ENCODE peak calls at places on chromosome 19, in five cellular contexts. G is body of pancreas; C is CD4-positive, CD25-positive, alpha-beta regulatory T cell; I is endodermal cell; M is left ventricle myocardium inferior. N is an unnamed sample.

GRCh38 chr19:45601524-45602522 is at the start of gene GPR4:
- DNase-seq in G (no peak), C (no peak), I (peak; percentile 89), M (peak; percentile 37), N (no peak)

GRCh38 chr19:8641908-8642547 is 11.6 kb downstream of the NFILZ start:
- DNase-seq in G (no peak), C (no peak), I (no peak), M (no peak), N (no peak)

GRCh38 chr19:6890421-6890913 is 3.1 kb downstream of the ADGRE1 start:
- DNase-seq in G (no peak), C (no peak), I (no peak), M (no peak), N (no peak)

GRCh38 chr19:42313096-42313839 is at the start of gene TMEM145:
- DNase-seq in G (peak; percentile 62), C (no peak), I (peak; percentile 84), M (no peak), N (no peak)

GRCh38 chr19:30446844-30447243 is 74.7 kb downstream of the ZNF536 start:
- DNase-seq in G (no peak), C (no peak), I (no peak), M (no peak), N (no peak)

GRCh38 chr19:15534957-15535864 is 26.9 kb downstream of the CYP4F22 start:
- DNase-seq in G (no peak), C (no peak), I (no peak), M (no peak), N (no peak)

GRCh38 chr19:46722421-46723022 is 5.6 kb upstream of the PRKD2 start:
- DNase-seq in G (no peak), C (no peak), I (no peak), M (no peak), N (no peak)

GRCh38 chr19:8221161-8221560 is 12.0 kb downstream of the CERS4 start:
- DNase-seq in G (peak; percentile 42), C (no peak), I (no peak), M (no peak), N (no peak)

GRCh38 chr19:15397782-15398181 is 18.2 kb upstream of the AKAP8 start:
- DNase-seq in G (no peak), C (no peak), I (peak; percentile 24), M (no peak), N (no peak)

GRCh38 chr19:14432817-14433453 is at the start of gene PKN1:
- DNase-seq in G (peak; percentile 46), C (peak; percentile 44), I (peak; percentile 84), M (peak; percentile 76), N (no peak)

GRCh38 chr19:29705706-29706105 is 9.4 kb downstream of the C19orf12 start:
- DNase-seq in G (no peak), C (no peak), I (no peak), M (no peak), N (no peak)

GRCh38 chr19:2680808-2681207 is 21.7 kb downstream of the GNG7 start:
- DNase-seq in G (no peak), C (no peak), I (no peak), M (no peak), N (no peak)

GRCh38 chr19:28644261-28644660 is 568.7 kb downstream of the UQCRFS1 start:
- DNase-seq in G (no peak), C (no peak), I (no peak), M (no peak), N (no peak)

GRCh38 chr19:18985257-18985656 is 44.2 kb upstream of the HOMER3 start:
- DNase-seq in G (no peak), C (no peak), I (no peak), M (no peak), N (no peak)

GRCh38 chr19:18427080-18427751 is 8.0 kb downstream of the SSBP4 start:
- DNase-seq in G (no peak), C (no peak), I (peak; percentile 48), M (no peak), N (no peak)

GRCh38 chr19:2274185-2274711 is 7.7 kb downstream of the PEAK3 start:
- DNase-seq in G (no peak), C (no peak), I (no peak), M (no peak), N (no peak)

GRCh38 chr19:7679017-7679720 is 1.5 kb upstream of the TRAPPC5 start:
- DNase-seq in G (no peak), C (peak; percentile 60), I (no peak), M (no peak), N (peak; percentile 51)

GRCh38 chr19:13727798-13728197 is 36.5 kb upstream of the MRI1 start:
- DNase-seq in G (no peak), C (no peak), I (no peak), M (no peak), N (no peak)

GRCh38 chr19:33373701-33374405 is at the start of gene CEBPG:
- DNase-seq in G (peak; percentile 65), C (peak; percentile 64), I (no peak), M (peak; percentile 59), N (peak; percentile 46)

GRCh38 chr19:41807176-41807575 is 10.8 kb downstream of the CEACAM3 start:
- DNase-seq in G (no peak), C (no peak), I (peak; percentile 18), M (no peak), N (no peak)

GRCh38 chr19:16893686-16893990 is 4.8 kb downstream of the F2RL3 start:
- DNase-seq in G (no peak), C (no peak), I (no peak), M (no peak), N (no peak)

GRCh38 chr19:35117791-35118190 is 2.2 kb downstream of the FXYD3 start:
- DNase-seq in G (no peak), C (no peak), I (no peak), M (no peak), N (no peak)

GRCh38 chr19:11444059-11444458 is 8.6 kb downstream of the PRKCSH start:
- DNase-seq in G (no peak), C (no peak), I (no peak), M (no peak), N (no peak)

GRCh38 chr19:42030605-42031004 is 36.6 kb upstream of the ATP1A3 start:
- DNase-seq in G (no peak), C (no peak), I (no peak), M (no peak), N (no peak)

GRCh38 chr19:14459703-14460102 is 15.5 kb downstream of the PTGER1 start:
- DNase-seq in G (no peak), C (no peak), I (no peak), M (no peak), N (no peak)

GRCh38 chr19:46728693-46729339 is 11.9 kb upstream of the PRKD2 start:
- DNase-seq in G (peak; percentile 74), C (peak; percentile 73), I (peak; percentile 93), M (peak; percentile 80), N (peak; percentile 68)

GRCh38 chr19:7177926-7178325 is 108.4 kb downstream of the ZNF557 start:
- DNase-seq in G (no peak), C (no peak), I (no peak), M (no peak), N (no peak)

GRCh38 chr19:42380155-42380554 is 9.9 kb downstream of the CNFN start:
- DNase-seq in G (no peak), C (no peak), I (no peak), M (no peak), N (no peak)

GRCh38 chr19:53977991-53978731 is 13.3 kb upstream of the CACNG6 start:
- DNase-seq in G (no peak), C (no peak), I (peak; percentile 98), M (peak; percentile 50), N (no peak)

GRCh38 chr19:43715776-43716175 is at the start of gene IRGC:
- DNase-seq in G (no peak), C (no peak), I (no peak), M (no peak), N (no peak)

DNA sequence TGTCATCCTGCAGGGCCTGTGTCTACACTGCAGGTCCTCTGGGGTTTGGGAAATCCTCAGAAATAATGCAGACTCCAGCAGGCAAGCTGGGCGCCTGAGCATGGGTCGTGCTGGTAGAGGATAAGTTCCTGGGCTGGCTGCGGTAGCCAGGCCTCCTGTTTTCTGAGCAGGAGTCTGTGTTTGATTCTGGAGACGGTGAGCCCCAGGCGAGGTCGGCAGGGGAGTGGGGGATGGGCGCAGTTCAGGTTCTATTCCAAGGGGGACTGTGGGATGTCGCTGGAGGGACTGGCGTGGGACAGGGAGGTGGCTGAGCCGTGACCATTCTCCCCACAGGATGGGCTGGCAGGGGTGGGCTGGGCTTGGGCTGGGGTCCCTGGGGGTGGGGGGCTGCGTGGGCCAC is 154.7 kb downstream of the KDM4B start:
- DNase-seq in G (no peak), C (no peak), I (peak; percentile 75), M (no peak), N (no peak)
- H3K4me1 ChIP-seq in G (peaks cover 37% of the 10 kb centered on the region), C (no peaks in the 10 kb centered on the region), I (peaks cover 8% of the 10 kb centered on the region), M (peaks cover 40% of the 10 kb centered on the region), N (no peaks in the 10 kb centered on the region)

DNA sequence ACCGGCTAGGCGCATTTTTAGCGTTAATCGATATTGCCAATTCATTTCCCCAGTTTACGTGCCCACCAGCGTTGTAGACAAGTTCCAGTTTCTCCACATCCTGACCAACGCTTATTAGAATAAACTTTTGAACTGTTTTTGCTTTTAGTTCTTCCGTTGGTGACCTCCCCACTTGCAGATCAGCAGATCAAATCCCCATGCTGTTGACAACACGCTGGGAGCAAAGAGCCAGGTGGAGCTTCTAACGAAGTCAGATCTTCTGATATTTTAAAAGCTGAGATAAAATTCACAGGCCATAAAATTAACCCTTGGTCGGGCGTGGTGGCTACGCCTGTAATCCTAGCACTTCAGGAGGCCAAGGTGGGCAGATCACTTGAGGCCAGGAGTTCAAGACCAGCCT is 21.2 kb downstream of the RCN3 start:
- DNase-seq in G (no peak), C (no peak), I (no peak), M (no peak), N (no peak)
- H3K4me1 ChIP-seq in G (peaks cover 19% of the 10 kb centered on the region), C (peaks cover 46% of the 10 kb centered on the region), I (no peaks in the 10 kb centered on the region), M (peaks cover 14% of the 10 kb centered on the region), N (peaks cover 38% of the 10 kb centered on the region)

DNA sequence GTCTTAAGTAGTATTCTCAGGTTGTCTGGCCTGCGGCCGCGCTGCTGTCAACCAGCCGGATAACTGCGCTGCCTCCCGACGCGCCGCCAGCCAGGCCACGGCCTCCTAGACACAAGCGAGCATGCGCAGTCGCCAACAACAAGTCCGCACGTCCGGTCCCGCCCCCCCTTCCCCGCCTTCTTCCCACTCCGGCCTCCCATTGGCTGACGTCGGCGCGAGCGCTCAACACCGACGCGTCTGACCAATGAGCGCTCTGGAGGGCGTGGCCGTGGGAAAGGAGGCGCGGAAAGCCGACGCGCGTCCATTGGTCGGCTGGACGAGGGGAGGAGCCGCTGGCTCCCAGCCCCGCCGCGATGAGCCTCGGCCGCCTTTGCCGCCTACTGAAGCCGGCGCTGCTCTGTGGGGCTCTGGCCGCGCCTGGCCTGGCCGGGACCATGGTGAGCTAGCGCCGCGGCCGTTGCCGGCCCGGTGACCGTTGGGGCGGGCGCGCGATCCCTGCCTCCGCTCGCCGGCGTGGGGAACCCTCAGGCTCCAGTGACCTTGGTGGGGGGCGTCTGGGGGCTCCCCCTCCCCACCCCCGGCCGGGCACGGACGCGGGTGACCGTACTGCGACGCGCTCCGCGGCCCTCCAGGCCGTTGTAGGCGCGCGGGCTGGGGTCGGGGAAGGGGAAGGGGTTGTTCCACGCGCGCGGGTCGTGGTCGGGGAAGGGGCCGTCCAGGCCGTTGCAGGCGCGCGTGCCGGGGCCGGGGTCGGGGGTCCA is at the start of gene GPX4:
- DNase-seq in G (peak; percentile 99), C (peak; percentile 98), I (peak; percentile 100), M (peak; percentile 99), N (peak; percentile 96)
- H3K4me1 ChIP-seq in G (peaks cover 42% of the 10 kb centered on the region), C (peaks cover 45% of the 10 kb centered on the region), I (peaks cover 5% of the 10 kb centered on the region), M (peaks cover 83% of the 10 kb centered on the region), N (peaks cover 27% of the 10 kb centered on the region)

DNA sequence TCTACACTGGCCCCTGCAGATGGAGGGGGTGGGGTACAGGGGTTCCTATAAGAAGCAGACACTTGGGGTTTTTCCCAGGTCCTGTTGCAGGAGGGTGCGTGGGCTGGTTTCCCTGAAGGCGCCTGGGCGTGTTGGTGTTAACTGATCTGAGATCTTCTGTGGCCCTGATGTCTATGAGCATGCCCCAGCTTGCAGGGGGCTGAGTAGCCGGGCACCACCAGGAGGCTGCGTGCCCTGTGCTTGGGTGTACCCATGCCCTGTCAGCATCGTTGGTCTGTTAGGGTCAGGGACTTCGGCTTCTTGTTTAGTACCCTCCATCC is 45.3 kb downstream of the CAPN12 start:
- DNase-seq in G (no peak), C (no peak), I (no peak), M (no peak), N (no peak)
- H3K4me1 ChIP-seq in G (peaks cover 82% of the 10 kb centered on the region), C (peaks cover 52% of the 10 kb centered on the region), I (no peaks in the 10 kb centered on the region), M (peaks cover 97% of the 10 kb centered on the region), N (peaks cover 22% of the 10 kb centered on the region)

N was measured in effector memory CD4-positive, alpha-beta T cell.